ENCODE peak calls at places on chromosomes 4 and X, in nine cellular contexts. A is upper lobe of right lung, J is GM23248, G is left ventricle myocardium inferior, R is NCI-H510A treated with DMSO at 0.1 percent for 48 hours, M is small intestine, K is H9, C is cardiac fibroblast, F is esophagus muscularis mucosa. Z is an unnamed sample.

GRCh38 chr4:174483792-174484191 is 38.5 kb downstream of the HPGD start:
- DNase-seq in F (no peak), M (no peak), R (no peak), G (no peak), C (no peak), J (no peak), A (no peak), K (no peak), Z (no peak)

GRCh38 chr4:61273237-61273636 is 73.1 kb downstream of the ADGRL3 start:
- DNase-seq in K (no peak), A (no peak), J (no peak), R (no peak), G (no peak), F (no peak), C (peak), M (peak), Z (peak)

GRCh38 chrX:11399481-11399880 is 106.3 kb downstream of the AMELX start:
- DNase-seq in M (no peak), F (no peak), A (no peak), J (no peak), G (no peak), R (no peak), K (no peak), C (no peak), Z (no peak)

GRCh38 chrX:108439434-108439883 is at the start of gene COL4A5:
- DNase-seq in F (peak), K (peak), J (peak), C (peak), M (peak), G (peak), R (peak), A (peak), Z (peak)

GRCh38 chrX:77446840-77447239 is 349 bp upstream of the FGF16 start:
- DNase-seq in M (no peak), A (no peak), R (no peak), F (no peak), J (peak), K (no peak), G (no peak), C (no peak), Z (no peak)

GRCh38 chrX:23662187-23662586 is 5.1 kb upstream of the PRDX4 start:
- DNase-seq in C (no peak), J (no peak), K (no peak), A (no peak), M (peak), F (no peak), G (no peak), R (no peak), Z (no peak)

GRCh38 chrX:101658661-101659477 is 781 bp downstream of the ARMCX2 start:
- DNase-seq in C (peak), A (peak), R (peak), K (peak), M (peak), J (peak), F (no peak), G (peak), Z (peak)

GRCh38 chr4:8696369-8697127 is 104.0 kb downstream of the CPZ start:
- DNase-seq in G (no peak), M (no peak), F (no peak), R (no peak), K (peak), C (no peak), J (no peak), A (peak), Z (no peak)

GRCh38 chr4:107392951-107393350 is 327.1 kb downstream of the PAPSS1 start:
- DNase-seq in J (peak), M (no peak), G (no peak), F (no peak), C (no peak), R (no peak), A (no peak), K (no peak), Z (peak)

GRCh38 chr4:144355809-144356757 is 215.6 kb upstream of the GYPA start:
- DNase-seq in F (no peak), A (no peak), J (peak), C (peak), K (peak), R (no peak), G (no peak), M (peak), Z (peak)

GRCh38 chr4:8332038-8332857 is 62.7 kb downstream of the HTRA3 start:
- DNase-seq in J (no peak), C (no peak), R (no peak), A (peak), G (no peak), F (no peak), M (no peak), K (no peak), Z (no peak)

GRCh38 chrX:49171752-49172279 is at the start of gene PLP2:
- DNase-seq in C (peak), M (peak), J (peak), A (peak), F (no peak), G (peak), K (no peak), R (peak), Z (peak)

GRCh38 chr4:177611974-177612664 is 169.9 kb upstream of the AGA start:
- DNase-seq in K (no peak), C (no peak), R (no peak), M (peak), J (no peak), A (no peak), F (no peak), G (no peak), Z (no peak)

GRCh38 chr4:1775731-1776500 is 17.2 kb upstream of the FGFR3 start:
- DNase-seq in A (no peak), F (no peak), R (no peak), J (peak), K (no peak), M (no peak), G (no peak), C (peak), Z (no peak)

GRCh38 chr4:139242511-139243051 is 37.4 kb downstream of the MGARP start:
- DNase-seq in A (no peak), R (no peak), K (no peak), M (no peak), F (no peak), J (peak), C (peak), G (no peak), Z (peak)

GRCh38 chr4:80268081-80268823 is 1.8 kb downstream of the FGF5 start:
- DNase-seq in K (peak), J (peak), G (no peak), A (no peak), M (no peak), F (no peak), R (no peak), C (peak), Z (peak)

GRCh38 chrX:135434258-135435138 is 12.8 kb downstream of the SMIM10L2A start:
- DNase-seq in M (no peak), C (no peak), F (no peak), R (no peak), A (peak), G (no peak), K (no peak), J (no peak), Z (no peak)

GRCh38 chrX:40091691-40092421 is 5.9 kb downstream of the BCOR start:
- DNase-seq in M (no peak), F (no peak), K (peak), R (no peak), C (no peak), A (peak), G (no peak), J (no peak), Z (no peak)

Z was measured in IMR-90.